ENCODE peak calls at places on chromosomes 5 and 9, in six cellular contexts. Z is PC-9, Q is neural progenitor cell, C is heart left ventricle, Y is right cardiac atrium, S is cardiac muscle cell. E is an unnamed sample.

GRCh38 chr9:133509179-133510083 is 15.3 kb downstream of the MYMK start:
- DNase-seq in S (peak; percentile 63), Z (no peak), Y (peak; percentile 76), C (peak; percentile 44), Q (peak; percentile 70), E (no peak)

GRCh38 chr5:21236104-21236503 is 1248.1 kb upstream of the CDH18 start:
- DNase-seq in Z (no peak), Y (no peak), S (no peak), Q (no peak), C (no peak), E (no peak)

GRCh38 chr9:114008667-114009410 is 69.3 kb downstream of the AMBP start:
- DNase-seq in Z (no peak), Q (no peak), S (no peak), Y (no peak), C (no peak), E (no peak)

GRCh38 chr5:179986328-179986727 is 78.6 kb upstream of the TBC1D9B start:
- DNase-seq in Y (no peak), Q (no peak), C (no peak), Z (no peak), S (peak; percentile 16), E (peak; percentile 42)

GRCh38 chr5:158879993-158880392 is 219.7 kb downstream of the EBF1 start:
- DNase-seq in Y (no peak), S (no peak), C (no peak), Z (no peak), Q (no peak), E (no peak)

GRCh38 chr9:137630126-137630525 is 11.3 kb downstream of the EHMT1 start:
- DNase-seq in Y (no peak), Q (no peak), C (no peak), Z (no peak), S (no peak), E (no peak)

GRCh38 chr5:142100307-142100706 is 8.3 kb upstream of the NDFIP1 start:
- DNase-seq in Z (no peak), Q (no peak), Y (no peak), S (no peak), C (no peak), E (no peak)

GRCh38 chr9:137756045-137756744 is 121.4 kb upstream of the CACNA1B start:
- DNase-seq in Y (no peak), Q (no peak), S (no peak), C (no peak), Z (no peak), E (no peak)

GRCh38 chr9:86598411-86599239 is 244.4 kb upstream of the TUT7 start:
- DNase-seq in C (no peak), Z (no peak), S (peak; percentile 15), Y (no peak), Q (peak; percentile 77), E (no peak)

GRCh38 chr5:112142769-112143270 is 276.3 kb downstream of the EPB41L4A start:
- DNase-seq in C (no peak), S (peak; percentile 80), Y (no peak), Q (no peak), Z (no peak), E (no peak)

GRCh38 chr5:141636106-141636412 is 590 bp downstream of the HDAC3 start:
- DNase-seq in Q (no peak), Y (no peak), S (no peak), C (no peak), Z (no peak), E (no peak)

GRCh38 chr5:39896706-39897105 is 471.9 kb upstream of the DAB2 start:
- DNase-seq in C (no peak), Q (no peak), Z (no peak), Y (no peak), S (no peak), E (no peak)

GRCh38 chr9:91920846-91921350 is 29.1 kb downstream of the ROR2 start:
- DNase-seq in C (no peak), Z (no peak), S (no peak), Q (no peak), Y (no peak), E (no peak)

GRCh38 chr5:78718185-78718584 is 69.6 kb upstream of the LHFPL2 start:
- DNase-seq in S (no peak), Q (no peak), C (no peak), Y (no peak), Z (no peak), E (no peak)

GRCh38 chr5:3780278-3780677 is 184.6 kb downstream of the IRX1 start:
- DNase-seq in Q (no peak), Y (no peak), C (no peak), Z (no peak), S (no peak), E (no peak)

GRCh38 chr5:68331202-68332108 is 115.9 kb downstream of the PIK3R1 start:
- DNase-seq in Q (no peak), Z (no peak), Y (no peak), S (peak; percentile 54), C (no peak), E (no peak)

GRCh38 chr5:75566710-75567309 is 44.4 kb upstream of the ANKDD1B start:
- DNase-seq in Q (no peak), Y (no peak), S (peak; percentile 95), Z (peak; percentile 78), C (no peak), E (peak; percentile 67)

GRCh38 chr9:87826331-87826730 is 56.3 kb upstream of the SPATA31E1 start:
- DNase-seq in Z (no peak), C (no peak), Y (no peak), S (no peak), Q (no peak), E (no peak)

GRCh38 chr5:139488269-139488668 is 5.7 kb upstream of the STING1 start:
- DNase-seq in S (no peak), Q (no peak), C (no peak), Y (peak; percentile 77), Z (no peak), E (no peak)

GRCh38 chr9:126507318-126508109 is 106.2 kb upstream of the LMX1B start:
- DNase-seq in Y (no peak), Q (no peak), Z (no peak), C (no peak), S (no peak), E (no peak)

GRCh38 chr9:21553441-21553840 is 71.3 kb upstream of the IFNE start:
- DNase-seq in S (peak; percentile 22), C (no peak), Q (no peak), Z (no peak), Y (no peak), E (no peak)

GRCh38 chr5:57174128-57174849 is 430 bp downstream of the GPBP1 start:
- DNase-seq in Q (no peak), S (peak; percentile 36), Y (no peak), C (peak; percentile 68), Z (peak; percentile 46), E (peak; percentile 79)

GRCh38 chr5:146565764-146566163 is 49.8 kb upstream of the GPR151 start:
- DNase-seq in C (no peak), Y (no peak), Q (peak; percentile 81), Z (no peak), S (peak; percentile 76), E (peak; percentile 89)

GRCh38 chr5:174396541-174396940 is 327.8 kb upstream of the MSX2 start:
- DNase-seq in S (no peak), Z (no peak), Y (no peak), C (no peak), Q (no peak), E (no peak)

GRCh38 chr5:98933446-98934072 is 4.8 kb upstream of the CHD1 start:
- DNase-seq in Q (no peak), C (no peak), Z (no peak), S (no peak), Y (no peak), E (peak; percentile 45)

GRCh38 chr5:172701336-172702061 is 60.4 kb downstream of the NEURL1B start:
- DNase-seq in S (no peak), C (peak; percentile 18), Q (peak; percentile 36), Y (peak; percentile 31), Z (no peak), E (no peak)

DNA sequence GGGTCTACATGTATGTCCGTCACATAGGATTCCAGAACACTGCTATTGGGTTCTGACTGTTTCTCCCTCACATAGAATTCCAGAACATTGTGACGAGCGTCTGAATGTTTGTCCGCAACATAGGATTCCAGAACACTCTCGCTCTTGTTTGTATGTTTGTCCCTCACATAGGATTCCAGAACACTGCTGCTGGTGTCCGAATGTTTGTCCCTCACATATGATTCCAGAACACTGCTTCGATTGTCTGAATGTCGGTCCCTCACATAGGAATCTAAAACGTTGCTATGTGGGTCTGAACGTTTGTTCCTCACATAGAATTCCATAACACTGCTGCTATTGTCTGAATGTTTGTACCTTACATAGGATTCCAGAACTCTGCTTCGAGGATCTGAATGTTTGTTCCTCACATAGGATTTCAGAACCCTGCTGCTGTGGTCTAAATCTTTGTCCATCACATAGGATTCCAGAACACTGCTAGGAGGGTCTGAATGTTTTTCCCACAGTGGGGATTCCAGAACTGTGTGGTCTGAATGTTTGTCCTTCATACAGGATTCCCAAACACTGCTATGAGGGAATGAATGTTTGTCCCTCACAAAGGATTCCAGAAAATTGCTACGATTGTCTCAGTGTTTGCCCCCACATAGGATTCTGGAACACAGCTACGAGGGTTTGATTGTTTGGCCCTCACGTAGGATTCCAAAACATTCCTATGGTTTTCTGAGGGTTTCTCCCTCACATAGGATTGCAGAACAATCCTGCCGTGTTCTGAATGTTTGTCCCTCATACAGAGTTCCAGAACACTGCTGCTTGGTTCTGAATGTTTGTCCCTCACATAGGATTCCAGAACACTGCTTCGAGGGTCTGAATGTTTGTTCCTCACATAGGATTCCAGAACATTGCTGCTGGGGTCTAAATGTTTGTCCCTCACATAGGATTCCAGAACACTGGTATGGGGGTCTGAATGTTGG is 220.5 kb downstream of the FOXD4L6 start:
- DNase-seq in Y (no peak), Z (no peak), Q (no peak), S (no peak), C (no peak), E (no peak)
- H3K9me3 ChIP-seq in Y (peaks cover 11% of the 10 kb centered on the region), Z (no peaks in the 10 kb centered on the region), Q (peaks cover 30% of the 10 kb centered on the region), S (peaks cover 32% of the 10 kb centered on the region), C (peaks cover 100% of the 10 kb centered on the region), E (peaks cover 70% of the 10 kb centered on the region)

GRCh38 chr9:98930792-98931191 is 12.9 kb upstream of the COL15A1 start:
- DNase-seq in Q (peak; percentile 22), Z (no peak), C (no peak), Y (no peak), S (no peak), E (no peak)

GRCh38 chr9:98929866-98930265 is 13.8 kb upstream of the COL15A1 start:
- DNase-seq in Q (no peak), S (peak; percentile 42), Z (no peak), C (no peak), Y (no peak), E (no peak)

GRCh38 chr9:98927724-98928123 is 16.0 kb upstream of the COL15A1 start:
- DNase-seq in Q (peak; percentile 12), S (no peak), Z (no peak), Y (no peak), C (no peak), E (no peak)

GRCh38 chr9:98931543-98931942 is 12.2 kb upstream of the COL15A1 start:
- DNase-seq in Y (no peak), C (no peak), S (no peak), Q (no peak), Z (no peak), E (no peak)

GRCh38 chr9:98929096-98929495 is 14.6 kb upstream of the COL15A1 start:
- DNase-seq in Z (no peak), C (no peak), Y (no peak), Q (no peak), S (no peak), E (no peak)
- H3K27me3 ChIP-seq in Z (peaks cover 11% of the 10 kb centered on the region), C (no peaks in the 10 kb centered on the region), Y (no peaks in the 10 kb centered on the region), Q (no peaks in the 10 kb centered on the region), S (no peaks in the 10 kb centered on the region), E (no peaks in the 10 kb centered on the region)

GRCh38 chr9:131720330-131720729 is 19.5 kb downstream of the RAPGEF1 start:
- DNase-seq in Y (no peak), S (no peak), Q (no peak), C (no peak), Z (no peak), E (no peak)
- H3K27ac ChIP-seq in Y (no peak overlapping the region), S (no peak overlapping the region), Q (no peak overlapping the region), C (no peak overlapping the region), Z (no peak overlapping the region), E (no peak overlapping the region)

GRCh38 chr9:101399641-101399965 is 952 bp downstream of the ZNF189 start:
- DNase-seq in S (no peak), C (no peak), Y (no peak), Q (no peak), Z (no peak), E (no peak)
- H3K9me3 ChIP-seq in S (no peaks in the 10 kb centered on the region), C (peaks cover 21% of the 10 kb centered on the region), Y (no peaks in the 10 kb centered on the region), Q (peaks cover 14% of the 10 kb centered on the region), Z (peaks cover 24% of the 10 kb centered on the region), E (peaks cover 32% of the 10 kb centered on the region)

E was measured in Karpas-422.